ENCODE peak calls at places on chromosomes 2 and 18, in four cellular contexts. K is heart left ventricle; B is activated CD4-positive, alpha-beta T cell treated with anti-CD3 and anti-CD28 coated beads for 36 hours; Y is memory B cell. O is an unnamed sample.

GRCh38 chr2:187081409-187081808 is 232.4 kb upstream of the ZSWIM2 start:
- DNase-seq in K (no peak), Y (no peak), B (no peak), O (no peak)

GRCh38 chr2:163185160-163185559 is 346.6 kb upstream of the KCNH7 start:
- DNase-seq in K (no peak), B (no peak), Y (no peak), O (no peak)

GRCh38 chr2:19860022-19860421 is 41.8 kb downstream of the TTC32 start:
- DNase-seq in B (no peak), K (peak; percentile 64), Y (no peak), O (no peak)

GRCh38 chr2:105796131-105796638 is 51.5 kb downstream of the NCK2 start:
- DNase-seq in Y (no peak), B (peak; percentile 63), K (no peak), O (no peak)

GRCh38 chr2:44016282-44016681 is 20.5 kb upstream of the LRPPRC start:
- DNase-seq in Y (no peak), K (peak; percentile 34), B (peak; percentile 70), O (peak; percentile 20)

GRCh38 chr2:102033028-102033749 is 41.4 kb downstream of the IL1R2 start:
- DNase-seq in Y (peak; percentile 11), K (peak; percentile 76), B (peak; percentile 41), O (peak; percentile 84)

GRCh38 chr2:121338281-121338680 is 53.3 kb upstream of the TFCP2L1 start:
- DNase-seq in B (no peak), K (no peak), Y (no peak), O (no peak)

GRCh38 chr2:219634171-219634940 is 6.9 kb downstream of the SLC4A3 start:
- DNase-seq in Y (no peak), B (no peak), K (no peak), O (no peak)

GRCh38 chr2:127645395-127646291 is at the start of gene GPR17:
- DNase-seq in K (peak; percentile 26), Y (no peak), B (no peak), O (no peak)

GRCh38 chr18:31101148-31102019 is 837 bp downstream of the DSC2 start:
- DNase-seq in K (peak; percentile 88), B (peak; percentile 3), Y (no peak), O (no peak)

GRCh38 chr2:235008584-235009044 is 56.8 kb downstream of the SH3BP4 start:
- DNase-seq in B (no peak), Y (no peak), K (no peak), O (no peak)

GRCh38 chr2:237687666-237688065 is 60.3 kb downstream of the LRRFIP1 start:
- DNase-seq in B (peak; percentile 93), K (peak; percentile 93), Y (peak; percentile 88), O (peak; percentile 99)

GRCh38 chr2:62195421-62196277 is at the start of gene B3GNT2:
- DNase-seq in Y (peak; percentile 75), K (peak; percentile 85), B (peak; percentile 92), O (no peak)

GRCh38 chr18:62759704-62760402 is 44.5 kb downstream of the PHLPP1 start:
- DNase-seq in K (no peak), Y (no peak), B (no peak), O (peak; percentile 36)

GRCh38 chr2:189276277-189276676 is 96.7 kb upstream of the COL5A2 start:
- DNase-seq in B (no peak), K (no peak), Y (no peak), O (peak; percentile 93)

GRCh38 chr2:241733391-241734207 is 831 bp upstream of the D2HGDH start:
- DNase-seq in Y (no peak), K (no peak), B (no peak), O (no peak)

GRCh38 chr2:145752091-145752806 is 1232.3 kb upstream of the ZEB2 start:
- DNase-seq in B (no peak), K (no peak), Y (peak; percentile 28), O (peak; percentile 97)

GRCh38 chr2:37589298-37589697 is 82.1 kb downstream of the CDC42EP3 start:
- DNase-seq in Y (no peak), B (no peak), K (no peak), O (no peak)

GRCh38 chr2:205612661-205613060 is 69.6 kb upstream of the NRP2 start:
- DNase-seq in Y (no peak), K (no peak), B (peak; percentile 75), O (no peak)

GRCh38 chr2:46503686-46504085 is 24.3 kb downstream of the TMEM247 start:
- DNase-seq in K (no peak), B (no peak), Y (no peak), O (no peak)

GRCh38 chr2:126856403-126856802 is 42.3 kb upstream of the TEX51 start:
- DNase-seq in K (no peak), Y (no peak), B (no peak), O (no peak)

GRCh38 chr2:239302083-239302807 is 98.6 kb downstream of the HDAC4 start:
- DNase-seq in Y (no peak), K (peak; percentile 30), B (no peak), O (no peak)

GRCh38 chr2:207274541-207274940 is 108.8 kb upstream of the KLF7 start:
- DNase-seq in K (no peak), B (no peak), Y (no peak), O (no peak)

GRCh38 chr2:126722081-126722480 is 66.1 kb downstream of the GYPC start:
- DNase-seq in Y (no peak), K (no peak), B (no peak), O (no peak)

GRCh38 chr2:204110250-204111183 is 174.0 kb downstream of the ICOS start:
- DNase-seq in K (no peak), Y (no peak), B (peak; percentile 84), O (no peak)

GRCh38 chr2:240869109-240869955 is 708 bp downstream of the AGXT start:
- DNase-seq in K (no peak), B (no peak), Y (no peak), O (no peak)

GRCh38 chr18:34709631-34710429 is at the start of gene DTNA:
- DNase-seq in B (no peak), Y (no peak), K (no peak), O (peak; percentile 96)

GRCh38 chr2:208135794-208136369 is 6.3 kb upstream of the CRYGC start:
- DNase-seq in B (no peak), Y (no peak), K (no peak), O (no peak)

GRCh38 chr2:37501121-37501520 is 156.7 kb downstream of the QPCT start:
- DNase-seq in B (no peak), Y (no peak), K (no peak), O (no peak)

GRCh38 chr18:10242922-10243680 is 211.3 kb upstream of the APCDD1 start:
- DNase-seq in Y (no peak), B (no peak), K (no peak), O (no peak)

GRCh38 chr18:58870130-58870529 is 5.5 kb downstream of the ZNF532 start:
- DNase-seq in Y (no peak), K (no peak), B (no peak), O (no peak)

GRCh38 chr18:361941-362913 is 94.4 kb upstream of the THOC1 start:
- DNase-seq in B (no peak), K (peak; percentile 56), Y (no peak), O (peak; percentile 81)

GRCh38 chr2:183248866-183249567 is 124.8 kb downstream of the NUP35 start:
- DNase-seq in K (no peak), B (no peak), Y (no peak), O (no peak)

GRCh38 chr2:6800553-6800952 is 65.2 kb downstream of the CMPK2 start:
- DNase-seq in K (no peak), Y (no peak), B (no peak), O (no peak)

GRCh38 chr18:45266023-45266422 is 349.3 kb upstream of the SLC14A2 start:
- DNase-seq in K (no peak), B (no peak), Y (no peak), O (no peak)

GRCh38 chr18:74856967-74857366 is 259.3 kb downstream of the ZNF407 start:
- DNase-seq in Y (no peak), B (no peak), K (no peak), O (no peak)

GRCh38 chr2:233414777-233415570 is 60.7 kb downstream of the DGKD start:
- DNase-seq in B (peak; percentile 82), K (peak; percentile 80), Y (no peak), O (no peak)

GRCh38 chr2:173943738-173944137 is 21.4 kb downstream of the SP3 start:
- DNase-seq in Y (no peak), B (no peak), K (no peak), O (no peak)

GRCh38 chr18:70578480-70578879 is 289.6 kb downstream of the SOCS6 start:
- DNase-seq in Y (no peak), B (peak; percentile 34), K (no peak), O (no peak)

GRCh38 chr2:133040175-133040574 is 370.2 kb upstream of the LYPD1 start:
- DNase-seq in B (no peak), Y (no peak), K (no peak), O (no peak)

O was measured in skeletal muscle cell.